ENCODE peak calls at places on chromosomes 5 and 9, in nine cellular contexts. E is endothelial cell of umbilical vein, M is transverse colon, D is testis, O is HepG2, U is tibial nerve, T is A549, K is NB4, C is stomach. F is an unnamed sample.

GRCh38 chr5:180605554-180606214 is 14.4 kb upstream of the SCGB3A1 start:
- DNase-seq in T (peak; percentile 77), D (peak; percentile 82), U (no peak), K (peak; percentile 76), E (peak; percentile 59), C (peak; percentile 69), M (peak; percentile 58), O (peak; percentile 45), F (peak; percentile 64)

GRCh38 chr5:157197088-157197487 is 16.4 kb downstream of the ITK start:
- DNase-seq in C (no peak), T (no peak), K (no peak), U (no peak), D (no peak), E (no peak), M (no peak), O (no peak), F (no peak)

GRCh38 chr5:124735169-124735858 is 11.1 kb downstream of the ZNF608 start:
- DNase-seq in U (no peak), E (no peak), K (no peak), D (peak; percentile 49), M (peak; percentile 39), C (no peak), T (no peak), O (no peak), F (no peak)

GRCh38 chr5:134085411-134085810 is 29.1 kb upstream of the TCF7 start:
- DNase-seq in C (no peak), T (no peak), M (no peak), K (no peak), O (no peak), D (no peak), U (no peak), E (no peak), F (no peak)

GRCh38 chr5:132505641-132506040 is 15.1 kb upstream of the IRF1 start:
- DNase-seq in E (no peak), K (no peak), D (no peak), U (no peak), O (no peak), M (no peak), T (no peak), C (no peak), F (no peak)

GRCh38 chr5:86974910-86975309 is 292.8 kb upstream of the RASA1 start:
- DNase-seq in T (no peak), E (no peak), K (peak; percentile 22), D (no peak), U (no peak), O (no peak), C (no peak), M (no peak), F (no peak)

GRCh38 chr5:65721050-65721774 is 697 bp downstream of the SGTB start:
- DNase-seq in U (peak; percentile 46), O (peak; percentile 66), E (peak; percentile 74), M (peak; percentile 55), K (peak; percentile 45), D (peak; percentile 70), T (peak; percentile 46), C (peak; percentile 53), F (peak; percentile 65)

GRCh38 chr5:150404121-150404990 is 8.4 kb downstream of the CD74 start:
- DNase-seq in T (no peak), O (no peak), E (no peak), M (no peak), U (no peak), K (no peak), D (peak; percentile 34), C (no peak), F (no peak)

GRCh38 chr9:14209399-14209990 is 104.4 kb downstream of the NFIB start:
- DNase-seq in K (peak; percentile 12), M (no peak), C (no peak), E (no peak), D (no peak), T (no peak), O (no peak), U (no peak), F (no peak)

GRCh38 chr5:165573445-165573844 is 2068.0 kb downstream of the MAT2B start:
- DNase-seq in C (no peak), M (no peak), D (no peak), U (no peak), E (peak; percentile 29), O (no peak), T (no peak), K (no peak), F (no peak)

GRCh38 chr5:139037732-139038131 is 160.4 kb downstream of the SIL1 start:
- DNase-seq in D (no peak), O (no peak), M (no peak), E (no peak), C (no peak), U (no peak), K (no peak), T (no peak), F (no peak)

GRCh38 chr9:73962792-73963191 is 534.3 kb upstream of the RORB start:
- DNase-seq in D (no peak), C (no peak), E (no peak), T (no peak), K (no peak), M (no peak), U (no peak), O (no peak), F (no peak)

GRCh38 chr9:136517950-136518349 is 27.9 kb downstream of the NOTCH1 start:
- DNase-seq in K (no peak), C (no peak), T (no peak), O (no peak), D (no peak), M (no peak), E (no peak), U (no peak), F (no peak)

GRCh38 chr9:136518623-136519022 is 27.2 kb downstream of the NOTCH1 start:
- DNase-seq in T (peak; percentile 31), U (no peak), C (no peak), O (no peak), E (no peak), M (peak; percentile 58), D (no peak), K (no peak), F (no peak)

GRCh38 chr9:136516191-136516654 is 29.6 kb downstream of the NOTCH1 start:
- DNase-seq in E (no peak), D (no peak), U (no peak), K (no peak), M (no peak), O (no peak), C (no peak), T (no peak), F (no peak)

GRCh38 chr9:136515276-136515675 is 30.6 kb downstream of the NOTCH1 start:
- DNase-seq in K (no peak), E (no peak), O (no peak), T (no peak), M (no peak), D (no peak), C (no peak), U (no peak), F (no peak)

GRCh38 chr9:136517012-136517743 is 28.7 kb downstream of the NOTCH1 start:
- DNase-seq in M (no peak), K (no peak), O (no peak), T (no peak), C (no peak), E (no peak), D (no peak), U (no peak), F (no peak)
- TF ChIP-seq POLR2A in M (no peak), K (no peak), O (no peak), T (no peak), C (no peak), E (no peak), D (no peak), U (no peak), F (no peak)

GRCh38 chr9:32550046-32550608 is 2.0 kb upstream of the SMIM27 start:
- DNase-seq in D (peak; percentile 59), U (no peak), E (peak; percentile 56), K (no peak), M (no peak), C (no peak), T (peak; percentile 20), O (no peak), F (no peak)

GRCh38 chr9:32552172-32552872 is at the start of the genes SMIM27 and TOPORS:
- DNase-seq in E (peak; percentile 92), U (peak; percentile 83), M (peak; percentile 93), T (peak; percentile 92), C (peak; percentile 92), K (peak; percentile 99), O (peak; percentile 85), D (peak; percentile 94), F (peak; percentile 49)

GRCh38 chr9:32554107-32554506 is 1.7 kb upstream of the TOPORS start:
- DNase-seq in T (no peak), O (no peak), M (no peak), E (peak; percentile 41), U (no peak), C (no peak), K (peak; percentile 83), D (no peak), F (no peak)

GRCh38 chr9:32551491-32552049 is 557 bp upstream of the SMIM27 start:
- DNase-seq in K (peak; percentile 74), D (peak; percentile 68), O (peak; percentile 14), T (peak; percentile 30), M (peak; percentile 47), U (no peak), E (peak; percentile 65), C (no peak), F (no peak)

DNA sequence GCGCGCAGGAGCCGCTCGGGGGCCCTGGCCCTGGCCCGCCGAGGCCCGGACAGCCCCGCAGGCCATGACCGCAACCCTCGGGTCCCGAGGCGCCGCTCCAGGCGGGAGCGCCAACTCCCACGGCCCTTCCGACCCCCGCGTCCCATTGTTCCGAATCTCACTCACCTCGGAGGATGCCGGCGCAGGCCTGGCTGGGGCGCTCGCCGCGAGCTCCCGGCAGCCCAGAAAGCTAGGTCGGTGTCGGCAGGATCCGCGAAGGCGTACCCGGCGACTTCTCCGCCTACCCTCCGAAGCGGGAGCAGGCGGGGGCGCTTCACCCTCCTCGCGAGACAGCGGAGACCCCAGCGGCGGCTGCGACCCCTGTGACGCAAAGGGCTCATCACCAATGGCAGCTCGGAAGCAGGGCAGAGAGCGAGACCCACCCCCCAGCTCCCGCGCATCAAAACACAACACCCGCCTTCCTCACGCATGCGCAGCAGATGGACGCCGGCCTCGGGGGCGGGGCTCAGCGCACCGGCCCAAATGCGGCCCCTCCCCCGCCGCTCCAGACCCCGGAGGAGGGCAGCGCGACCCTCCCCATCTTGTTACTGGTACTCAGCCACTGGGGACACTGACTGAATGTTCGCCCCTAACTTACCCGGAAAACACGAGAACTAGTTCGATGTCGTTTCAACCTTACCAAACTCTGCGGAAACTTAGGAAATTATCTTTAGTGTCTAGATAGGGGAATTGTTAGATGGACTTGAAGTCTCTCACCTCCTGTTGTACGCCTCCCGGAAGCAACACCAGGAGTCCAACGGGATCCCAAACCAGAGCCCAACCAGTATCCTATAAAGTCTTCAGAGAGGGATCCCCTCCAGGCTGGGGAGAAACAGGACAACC is 1.3 kb upstream of the SMIM27 start:
- DNase-seq in E (peak; percentile 98), T (peak; percentile 93), U (peak; percentile 83), M (peak; percentile 93), D (peak; percentile 98), K (peak; percentile 98), C (peak; percentile 90), O (peak; percentile 93), F (peak; percentile 65)
- TF ChIP-seq POLR2A in E (no peak), T (no peak), U (peak; percentile 83), M (peak; percentile 49), D (no peak), K (peak; percentile 84), C (no peak), O (peak; percentile 56), F (no peak)

GRCh38 chr5:115298811-115299210 is 2.4 kb upstream of the CCDC112 start:
- DNase-seq in C (no peak), M (no peak), U (no peak), K (peak; percentile 34), O (no peak), T (peak; percentile 2), E (no peak), D (no peak), F (no peak)
- TF ChIP-seq POLR2A in C (no peak), M (no peak), U (no peak), K (no peak), O (no peak), T (no peak), E (no peak), D (no peak), F (no peak)

GRCh38 chr9:72362680-72363139 is 2.3 kb downstream of the ZFAND5 start:
- DNase-seq in O (peak; percentile 75), T (peak; percentile 84), U (peak; percentile 45), C (peak; percentile 57), D (peak; percentile 91), K (peak; percentile 66), E (peak; percentile 76), M (peak; percentile 59), F (no peak)
- TF ChIP-seq POLR2A in O (peak; percentile 49), T (no peak), U (peak; percentile 62), C (no peak), D (no peak), K (no peak), E (no peak), M (peak; percentile 28), F (no peak)